ENCODE peak calls at places on chromosomes 6 and 20, in five cellular contexts. One of them, this sample, is unnamed.

GRCh38 chr6:112443666-112444065 is 96.5 kb downstream of the RFPL4B start:
- DNase-seq in pancreas: no peak
- DNase-seq in RWPE1: no peak
- DNase-seq in CD8-positive, alpha-beta T cell: no peak
- DNase-seq in OCI-LY7: no peak
- DNase-seq in this sample: no peak

GRCh38 chr20:31573555-31574295 is 31.4 kb upstream of the ID1 start:
- DNase-seq in pancreas: no peak
- DNase-seq in RWPE1: no peak
- DNase-seq in OCI-LY7: no peak
- DNase-seq in CD8-positive, alpha-beta T cell: no peak
- DNase-seq in this sample: no peak

GRCh38 chr6:167669870-167670802 is 156.6 kb upstream of the AFDN start:
- DNase-seq in RWPE1: no peak
- DNase-seq in OCI-LY7: no peak
- DNase-seq in CD8-positive, alpha-beta T cell: no peak
- DNase-seq in pancreas: no peak
- DNase-seq in this sample: no peak

GRCh38 chr6:119463081-119463626 is 113.6 kb upstream of the MAN1A1 start:
- DNase-seq in RWPE1: no peak
- DNase-seq in pancreas: no peak
- DNase-seq in OCI-LY7: peak
- DNase-seq in CD8-positive, alpha-beta T cell: no peak
- DNase-seq in this sample: no peak

GRCh38 chr6:94213176-94213575 is 793.8 kb upstream of the EPHA7 start:
- DNase-seq in pancreas: no peak
- DNase-seq in CD8-positive, alpha-beta T cell: no peak
- DNase-seq in RWPE1: no peak
- DNase-seq in OCI-LY7: no peak
- DNase-seq in this sample: no peak

GRCh38 chr6:54681987-54682386 is 164.6 kb upstream of the FAM83B start:
- DNase-seq in pancreas: no peak
- DNase-seq in OCI-LY7: no peak
- DNase-seq in CD8-positive, alpha-beta T cell: no peak
- DNase-seq in RWPE1: no peak
- DNase-seq in this sample: no peak

GRCh38 chr6:138465007-138465645 is 34.2 kb downstream of the NHSL1 start:
- DNase-seq in pancreas: no peak
- DNase-seq in RWPE1: peak
- DNase-seq in OCI-LY7: no peak
- DNase-seq in CD8-positive, alpha-beta T cell: no peak
- DNase-seq in this sample: no peak

GRCh38 chr20:20491110-20491783 is 123.3 kb downstream of the INSM1 start:
- DNase-seq in RWPE1: no peak
- DNase-seq in CD8-positive, alpha-beta T cell: no peak
- DNase-seq in OCI-LY7: no peak
- DNase-seq in pancreas: no peak
- DNase-seq in this sample: no peak

GRCh38 chr6:75334266-75335040 is 49.9 kb upstream of the TMEM30A start:
- DNase-seq in CD8-positive, alpha-beta T cell: no peak
- DNase-seq in pancreas: no peak
- DNase-seq in RWPE1: no peak
- DNase-seq in OCI-LY7: no peak
- DNase-seq in this sample: no peak

GRCh38 chr6:1378224-1379025 is 11.0 kb upstream of the FOXF2 start:
- DNase-seq in OCI-LY7: no peak
- DNase-seq in RWPE1: no peak
- DNase-seq in pancreas: no peak
- DNase-seq in CD8-positive, alpha-beta T cell: no peak
- DNase-seq in this sample: peak

GRCh38 chr6:1380625-1381396 is 8.6 kb upstream of the FOXF2 start:
- DNase-seq in CD8-positive, alpha-beta T cell: no peak
- DNase-seq in OCI-LY7: no peak
- DNase-seq in pancreas: no peak
- DNase-seq in RWPE1: no peak
- DNase-seq in this sample: peak

GRCh38 chr6:1379810-1380198 is 9.6 kb upstream of the FOXF2 start:
- DNase-seq in CD8-positive, alpha-beta T cell: no peak
- DNase-seq in RWPE1: no peak
- DNase-seq in pancreas: no peak
- DNase-seq in OCI-LY7: no peak
- DNase-seq in this sample: peak

GRCh38 chr6:1377526-1378223 is 11.7 kb upstream of the FOXF2 start:
- DNase-seq in pancreas: no peak
- DNase-seq in OCI-LY7: no peak
- DNase-seq in RWPE1: no peak
- DNase-seq in CD8-positive, alpha-beta T cell: no peak
- DNase-seq in this sample: peak

GRCh38 chr6:1379026-1379809 is 10.2 kb upstream of the FOXF2 start:
- DNase-seq in OCI-LY7: no peak
- DNase-seq in RWPE1: no peak
- DNase-seq in pancreas: peak
- DNase-seq in CD8-positive, alpha-beta T cell: no peak
- DNase-seq in this sample: peak
- TF ChIP-seq CTCF in OCI-LY7: no peak
- TF ChIP-seq CTCF in RWPE1: no peak
- TF ChIP-seq CTCF in pancreas: no peak
- TF ChIP-seq CTCF in CD8-positive, alpha-beta T cell: no peak
- TF ChIP-seq CTCF in this sample: no peak

GRCh38 chr20:9323622-9324021 is 190.8 kb upstream of the LAMP5 start:
- DNase-seq in CD8-positive, alpha-beta T cell: no peak
- DNase-seq in OCI-LY7: peak
- DNase-seq in pancreas: no peak
- DNase-seq in RWPE1: no peak
- DNase-seq in this sample: no peak
- TF ChIP-seq CTCF in CD8-positive, alpha-beta T cell: no peak
- TF ChIP-seq CTCF in OCI-LY7: peak
- TF ChIP-seq CTCF in pancreas: no peak
- TF ChIP-seq CTCF in RWPE1: no peak
- TF ChIP-seq CTCF in this sample: no peak

GRCh38 chr6:15461127-15461944 is 201.5 kb downstream of the DTNBP1 start:
- DNase-seq in pancreas: no peak
- DNase-seq in CD8-positive, alpha-beta T cell: no peak
- DNase-seq in OCI-LY7: no peak
- DNase-seq in RWPE1: no peak
- DNase-seq in this sample: no peak

GRCh38 chr6:15460110-15460727 is 202.6 kb downstream of the DTNBP1 start:
- DNase-seq in OCI-LY7: no peak
- DNase-seq in RWPE1: no peak
- DNase-seq in CD8-positive, alpha-beta T cell: no peak
- DNase-seq in pancreas: no peak
- DNase-seq in this sample: no peak

GRCh38 chr6:15462717-15463525 is 199.9 kb downstream of the DTNBP1 start:
- DNase-seq in RWPE1: no peak
- DNase-seq in CD8-positive, alpha-beta T cell: no peak
- DNase-seq in pancreas: no peak
- DNase-seq in OCI-LY7: no peak
- DNase-seq in this sample: no peak

GRCh38 chr6:15465212-15465611 is 197.6 kb downstream of the DTNBP1 start:
- DNase-seq in RWPE1: no peak
- DNase-seq in OCI-LY7: no peak
- DNase-seq in CD8-positive, alpha-beta T cell: no peak
- DNase-seq in pancreas: no peak
- DNase-seq in this sample: no peak

DNA sequence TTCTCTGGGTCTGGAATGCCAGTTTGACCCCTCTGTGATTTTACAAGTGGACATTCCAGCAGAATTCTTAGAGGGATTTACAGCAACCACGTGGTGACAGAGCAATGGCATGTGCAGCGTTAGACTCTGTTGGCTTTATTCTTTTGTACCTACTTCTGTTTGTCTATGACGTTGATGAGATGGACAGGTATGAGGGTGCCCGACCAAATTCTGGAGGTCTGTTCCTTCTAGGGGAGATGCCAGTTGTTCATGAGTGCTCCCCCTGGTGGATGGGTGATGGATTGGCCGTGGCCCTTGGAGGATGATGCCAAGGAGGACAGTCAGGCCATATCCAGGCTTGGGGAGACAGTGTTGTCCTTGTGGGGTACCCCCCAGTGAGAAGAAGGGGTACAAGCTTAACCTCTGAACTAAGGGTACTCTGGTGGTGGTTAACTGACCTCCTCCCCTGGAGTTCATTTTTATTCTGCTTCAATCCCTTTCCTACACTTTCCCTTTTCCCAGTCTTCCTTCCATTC is 198.6 kb downstream of the DTNBP1 start:
- DNase-seq in RWPE1: peak
- DNase-seq in OCI-LY7: peak
- DNase-seq in pancreas: no peak
- DNase-seq in CD8-positive, alpha-beta T cell: peak
- DNase-seq in this sample: no peak
- TF ChIP-seq CTCF in RWPE1: peak
- TF ChIP-seq CTCF in OCI-LY7: peak
- TF ChIP-seq CTCF in pancreas: peak
- TF ChIP-seq CTCF in CD8-positive, alpha-beta T cell: peak
- TF ChIP-seq CTCF in this sample: peak

GRCh38 chr20:50073500-50073899 is 39.5 kb downstream of the UBE2V1 start:
- DNase-seq in pancreas: no peak
- DNase-seq in CD8-positive, alpha-beta T cell: no peak
- DNase-seq in OCI-LY7: no peak
- DNase-seq in RWPE1: no peak
- DNase-seq in this sample: no peak

GRCh38 chr20:50067461-50067860 is 45.5 kb downstream of the UBE2V1 start:
- DNase-seq in pancreas: no peak
- DNase-seq in CD8-positive, alpha-beta T cell: no peak
- DNase-seq in RWPE1: no peak
- DNase-seq in OCI-LY7: no peak
- DNase-seq in this sample: no peak

GRCh38 chr20:50070361-50070760 is 42.6 kb downstream of the UBE2V1 start:
- DNase-seq in OCI-LY7: peak
- DNase-seq in RWPE1: no peak
- DNase-seq in CD8-positive, alpha-beta T cell: no peak
- DNase-seq in pancreas: no peak
- DNase-seq in this sample: no peak

GRCh38 chr20:50068041-50068651 is 44.8 kb downstream of the UBE2V1 start:
- DNase-seq in RWPE1: no peak
- DNase-seq in pancreas: no peak
- DNase-seq in OCI-LY7: no peak
- DNase-seq in CD8-positive, alpha-beta T cell: no peak
- DNase-seq in this sample: no peak

GRCh38 chr20:50071039-50071888 is 41.7 kb downstream of the UBE2V1 start:
- DNase-seq in pancreas: peak
- DNase-seq in CD8-positive, alpha-beta T cell: peak
- DNase-seq in OCI-LY7: peak
- DNase-seq in RWPE1: peak
- DNase-seq in this sample: peak
- TF ChIP-seq CTCF in pancreas: peak
- TF ChIP-seq CTCF in CD8-positive, alpha-beta T cell: peak
- TF ChIP-seq CTCF in OCI-LY7: peak
- TF ChIP-seq CTCF in RWPE1: peak
- TF ChIP-seq CTCF in this sample: peak

DNA sequence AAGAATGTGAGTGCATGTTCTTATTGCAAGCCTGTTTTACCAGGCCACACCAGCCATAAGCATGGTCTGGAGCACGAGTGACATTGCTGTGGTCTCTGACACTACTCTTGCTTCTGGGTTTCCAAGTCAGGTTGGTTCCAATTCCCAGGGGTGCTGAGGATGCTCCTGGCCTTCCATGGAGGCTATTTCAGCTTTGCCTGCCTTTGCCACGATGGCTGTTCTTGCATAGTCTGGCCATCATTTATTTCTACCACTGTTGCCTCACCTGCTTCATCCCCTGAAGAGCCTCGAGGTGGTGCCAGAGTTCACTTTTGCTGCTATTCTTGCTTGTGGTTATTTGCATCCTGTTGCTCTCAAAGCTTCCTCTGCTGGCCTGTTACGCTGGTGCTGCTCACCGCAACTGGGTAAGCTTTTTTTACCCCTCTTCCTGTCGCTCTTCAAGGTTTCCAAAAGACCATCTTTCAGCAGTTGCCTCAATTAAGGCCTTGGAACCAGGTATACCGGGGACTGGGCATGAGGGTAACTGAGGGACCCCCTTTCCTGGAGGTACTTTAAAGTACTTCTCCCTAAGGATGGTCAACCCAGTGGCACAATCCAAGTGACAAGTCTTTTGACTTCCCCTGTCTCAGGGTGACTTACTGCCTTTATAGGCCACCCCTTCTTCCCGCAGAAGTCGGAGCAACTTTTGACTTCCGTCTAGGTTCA is 64.5 kb downstream of the AKAP7 start:
- DNase-seq in CD8-positive, alpha-beta T cell: peak
- DNase-seq in pancreas: no peak
- DNase-seq in RWPE1: peak
- DNase-seq in OCI-LY7: peak
- DNase-seq in this sample: peak
- TF ChIP-seq CTCF in CD8-positive, alpha-beta T cell: peak
- TF ChIP-seq CTCF in pancreas: peak
- TF ChIP-seq CTCF in RWPE1: no peak
- TF ChIP-seq CTCF in OCI-LY7: peak
- TF ChIP-seq CTCF in this sample: peak

DNA sequence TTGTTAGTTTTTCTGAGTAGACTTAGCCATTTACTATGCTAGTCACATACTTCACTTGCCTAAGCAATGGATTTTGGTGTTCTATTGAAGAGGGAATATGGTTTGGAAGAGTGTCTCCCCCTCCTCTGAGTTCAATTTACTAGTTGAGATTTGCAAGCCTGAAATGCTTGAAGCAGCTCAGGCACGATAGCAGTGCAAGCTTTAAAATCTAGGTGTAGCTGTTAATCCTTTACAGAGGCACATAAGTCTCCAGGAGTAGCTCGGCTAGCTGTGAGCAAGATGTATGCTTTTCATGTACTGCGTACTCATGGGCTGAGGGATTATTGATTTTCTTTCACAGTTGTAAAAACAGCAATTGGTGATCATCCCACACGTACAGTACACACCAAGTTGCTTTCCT is 745 bp downstream of the FLRT3 start:
- DNase-seq in pancreas: no peak
- DNase-seq in OCI-LY7: no peak
- DNase-seq in CD8-positive, alpha-beta T cell: no peak
- DNase-seq in RWPE1: peak
- DNase-seq in this sample: no peak
- TF ChIP-seq CTCF in pancreas: no peak
- TF ChIP-seq CTCF in OCI-LY7: no peak
- TF ChIP-seq CTCF in CD8-positive, alpha-beta T cell: no peak
- TF ChIP-seq CTCF in RWPE1: no peak
- TF ChIP-seq CTCF in this sample: no peak

GRCh38 chr6:43174263-43175112 is 3.4 kb downstream of the SRF start:
- DNase-seq in OCI-LY7: peak
- DNase-seq in RWPE1: peak
- DNase-seq in pancreas: peak
- DNase-seq in CD8-positive, alpha-beta T cell: peak
- DNase-seq in this sample: peak
- TF ChIP-seq CTCF in OCI-LY7: no peak
- TF ChIP-seq CTCF in RWPE1: no peak
- TF ChIP-seq CTCF in pancreas: no peak
- TF ChIP-seq CTCF in CD8-positive, alpha-beta T cell: no peak
- TF ChIP-seq CTCF in this sample: no peak